ENCODE peak calls at places on chromosomes 6 and 20, in ten cellular contexts. Q is activated T-helper 1 cell treated with anti-CD3 and anti-CD28 coated beads, Interleukin-2, amount 50 U/mL, for 16 hours; K is activated CD8-positive, alpha-beta memory T cell treated with anti-CD3 and anti-CD28 coated beads, Interleukin-2, amount 50 U/mL, for 48 hours; V is fibroblast of lung; T is AG20443; L is stimulated activated CD4-positive, alpha-beta T cell treated with anti-CD3 and anti-CD28 coated beads, Interleukin-15, amount 100 ng/mL, for 1 hour; E is fibroblast of mammary gland; J is activated CD4-positive, alpha-beta T cell treated with anti-CD3 and anti-CD28 coated beads for 4 hours; B is NCI-H1694; G is Kasumi-1. F is an unnamed sample.

GRCh38 chr20:46558511-46558959 is 8.1 kb upstream of the OCSTAMP start:
- DNase-seq in Q (no peak), B (no peak), G (no peak), L (no peak), J (no peak), T (peak), V (peak), K (no peak), E (peak), F (peak)

GRCh38 chr20:53255102-53255710 is 283.0 kb downstream of the TSHZ2 start:
- DNase-seq in G (no peak), E (no peak), K (peak), B (no peak), T (no peak), J (no peak), Q (no peak), L (no peak), V (no peak), F (no peak)

GRCh38 chr20:18056174-18057105 is 1.3 kb downstream of the OVOL2 start:
- DNase-seq in T (peak), Q (no peak), B (no peak), L (no peak), E (no peak), V (peak), K (no peak), G (no peak), J (no peak), F (no peak)

GRCh38 chr6:152348116-152348515 is 289.0 kb downstream of the SYNE1 start:
- DNase-seq in J (no peak), K (no peak), V (peak), T (no peak), E (no peak), L (no peak), B (no peak), G (no peak), Q (no peak), F (no peak)

GRCh38 chr6:107153061-107153460 is 37.7 kb upstream of the BEND3 start:
- DNase-seq in K (no peak), J (no peak), V (peak), Q (no peak), G (no peak), E (no peak), T (no peak), B (no peak), L (no peak), F (no peak)

GRCh38 chr20:11242320-11242719 is 568.5 kb upstream of the JAG1 start:
- DNase-seq in J (no peak), K (no peak), Q (no peak), V (no peak), E (no peak), T (no peak), L (no peak), G (no peak), B (no peak), F (no peak)

GRCh38 chr6:4291453-4292403 is 156.4 kb upstream of the ECI2 start:
- DNase-seq in V (peak), E (peak), K (no peak), T (no peak), J (no peak), B (no peak), G (no peak), L (no peak), Q (no peak), F (no peak)

GRCh38 chr20:32858873-32859372 is at the start of gene EFCAB8:
- DNase-seq in B (no peak), G (no peak), K (no peak), L (no peak), Q (no peak), J (no peak), E (no peak), V (no peak), T (no peak), F (no peak)

GRCh38 chr6:98833101-98834059 is 994 bp upstream of the POU3F2 start:
- DNase-seq in B (no peak), V (peak), J (no peak), L (no peak), G (peak), E (peak), K (peak), Q (no peak), T (peak), F (peak)

GRCh38 chr20:15339264-15339663 is 1001.9 kb upstream of the FLRT3 start:
- DNase-seq in T (no peak), E (no peak), G (no peak), V (no peak), K (no peak), Q (no peak), L (no peak), B (peak), J (no peak), F (no peak)

GRCh38 chr6:78615430-78615904 is 251.9 kb upstream of the IRAK1BP1 start:
- DNase-seq in K (no peak), T (no peak), Q (no peak), L (no peak), B (no peak), G (no peak), V (peak), J (no peak), E (peak), F (no peak)

GRCh38 chr6:154453329-154453728 is 57.2 kb downstream of the CNKSR3 start:
- DNase-seq in B (no peak), V (no peak), G (no peak), T (no peak), J (no peak), K (no peak), L (no peak), E (no peak), Q (no peak), F (no peak)

GRCh38 chr6:52454556-52454955 is 34.4 kb downstream of the EFHC1 start:
- DNase-seq in T (no peak), G (no peak), E (peak), V (peak), Q (no peak), K (no peak), B (no peak), J (no peak), L (no peak), F (no peak)

GRCh38 chr20:25574411-25574810 is 10.9 kb downstream of the NINL start:
- DNase-seq in V (peak), E (peak), J (no peak), Q (no peak), K (no peak), L (no peak), G (peak), B (no peak), T (no peak), F (no peak)

GRCh38 chr6:134707342-134707982 is 242.4 kb downstream of the ALDH8A1 start:
- DNase-seq in Q (no peak), L (no peak), J (no peak), E (peak), T (peak), K (no peak), B (no peak), G (no peak), V (peak), F (no peak)

GRCh38 chr20:19338960-19339359 is 126.5 kb downstream of the SLC24A3 start:
- DNase-seq in Q (no peak), G (no peak), L (no peak), J (no peak), K (no peak), B (peak), T (no peak), V (no peak), E (no peak), F (no peak)

GRCh38 chr20:47315339-47315662 is 41.2 kb downstream of the ZMYND8 start:
- DNase-seq in J (no peak), G (no peak), K (no peak), B (no peak), L (no peak), T (no peak), E (peak), V (no peak), Q (no peak), F (no peak)

GRCh38 chr6:158758464-158758863 is 60.7 kb downstream of the EZR start:
- DNase-seq in J (no peak), B (peak), G (no peak), L (no peak), K (no peak), T (no peak), E (no peak), Q (no peak), V (peak), F (no peak)

GRCh38 chr6:169244684-169245383 is 8.8 kb downstream of the THBS2 start:
- DNase-seq in L (no peak), T (no peak), G (no peak), V (no peak), E (no peak), K (no peak), J (no peak), Q (no peak), B (no peak), F (no peak)

GRCh38 chr6:14129572-14129971 is 12.0 kb downstream of the CD83 start:
- DNase-seq in E (peak), K (no peak), T (peak), Q (no peak), V (peak), J (no peak), G (peak), B (peak), L (no peak), F (peak)

GRCh38 chr20:51429696-51430095 is 112.8 kb downstream of the NFATC2 start:
- DNase-seq in B (no peak), G (no peak), L (no peak), K (no peak), V (no peak), E (no peak), Q (no peak), T (no peak), J (no peak), F (no peak)

GRCh38 chr20:63957690-63958441 is 1.6 kb upstream of the UCKL1 start:
- DNase-seq in L (no peak), T (peak), Q (no peak), V (peak), J (peak), K (peak), B (no peak), G (peak), E (peak), F (no peak)

GRCh38 chr6:43481591-43482242 is 4.3 kb downstream of the TJAP1 start:
- DNase-seq in L (no peak), G (no peak), T (no peak), J (no peak), K (no peak), Q (no peak), E (no peak), V (no peak), B (no peak), F (no peak)

GRCh38 chr6:39961178-39961577 is 26.9 kb upstream of the MOCS1 start:
- DNase-seq in B (no peak), K (no peak), T (peak), G (no peak), L (no peak), E (peak), Q (no peak), J (no peak), V (peak), F (no peak)

GRCh38 chr6:12051861-12052368 is 39.8 kb downstream of the HIVEP1 start:
- DNase-seq in K (no peak), B (no peak), V (peak), G (peak), J (peak), E (no peak), L (no peak), Q (peak), T (no peak), F (no peak)

GRCh38 chr20:51128198-51128597 is 105.3 kb upstream of the KCNG1 start:
- DNase-seq in Q (no peak), L (no peak), E (peak), J (no peak), B (no peak), T (peak), V (peak), K (no peak), G (no peak), F (no peak)

GRCh38 chr20:19786311-19786710 is 28.3 kb downstream of the RIN2 start:
- DNase-seq in L (no peak), E (peak), T (peak), B (peak), J (no peak), G (no peak), Q (no peak), K (no peak), V (peak), F (no peak)

GRCh38 chr20:3177746-3178477 is 4.6 kb upstream of the LZTS3 start:
- DNase-seq in E (no peak), L (no peak), G (no peak), Q (no peak), K (no peak), B (no peak), T (no peak), J (no peak), V (no peak), F (no peak)

GRCh38 chr20:9608639-9609440 is 94.5 kb downstream of the LAMP5 start:
- DNase-seq in G (no peak), Q (no peak), E (no peak), K (no peak), B (no peak), J (no peak), T (no peak), V (no peak), L (no peak), F (no peak)

GRCh38 chr6:136592930-136593673 is 42.9 kb upstream of the MAP7 start:
- DNase-seq in K (no peak), G (no peak), B (no peak), L (no peak), V (peak), J (no peak), E (peak), T (peak), Q (no peak), F (no peak)

GRCh38 chr20:33063271-33063670 is 9.6 kb downstream of the BPIFB3 start:
- DNase-seq in J (no peak), E (no peak), Q (no peak), L (no peak), K (no peak), B (no peak), G (no peak), T (no peak), V (no peak), F (no peak)

GRCh38 chr6:14396826-14397517 is 279.4 kb downstream of the CD83 start:
- DNase-seq in J (no peak), T (peak), B (no peak), L (no peak), V (peak), K (no peak), G (no peak), Q (no peak), E (peak), F (no peak)

GRCh38 chr6:24481449-24481848 is 7.9 kb downstream of the GPLD1 start:
- DNase-seq in L (no peak), B (no peak), G (no peak), T (no peak), J (no peak), E (no peak), K (no peak), V (no peak), Q (no peak), F (no peak)

GRCh38 chr6:71012871-71013456 is 56.1 kb upstream of the B3GAT2 start:
- DNase-seq in G (peak), V (peak), T (peak), J (no peak), L (no peak), B (peak), K (no peak), E (peak), Q (no peak), F (no peak)

GRCh38 chr6:52517502-52518278 is 59.2 kb downstream of the TRAM2 start:
- DNase-seq in G (peak), V (peak), L (no peak), B (peak), J (peak), T (peak), E (peak), K (peak), Q (no peak), F (peak)

GRCh38 chr6:11065436-11066202 is 21.5 kb upstream of the ELOVL2 start:
- DNase-seq in T (no peak), Q (no peak), E (no peak), G (no peak), B (no peak), V (no peak), J (no peak), K (no peak), L (no peak), F (no peak)

GRCh38 chr20:44336725-44337380 is at the start of gene R3HDML:
- DNase-seq in J (no peak), V (no peak), L (no peak), K (no peak), E (no peak), B (no peak), T (no peak), G (no peak), Q (no peak), F (no peak)

GRCh38 chr6:44176935-44177509 is 18.4 kb downstream of the CAPN11 start:
- DNase-seq in Q (no peak), E (no peak), V (no peak), T (no peak), J (no peak), G (no peak), K (no peak), L (no peak), B (no peak), F (no peak)

F was measured in hypothalamus.